ENCODE peak calls at places on chromosomes 4 and X, in ten cellular contexts. O is NCI-H460; L is stimulated activated CD4-positive, alpha-beta T cell treated with anti-CD3 and anti-CD28 coated beads, Interleukin-15, amount 100 ng/mL, for 24 hours; R is Ammon's horn; V is mucosa of gallbladder; D is NCI-H1092 treated with DMSO at 0.1 percent for 48 hours; F is brain pericyte; C is iris pigment epithelial cell; W is AG20443; X is GM12891. A is an unnamed sample.

GRCh38 chr4:151184523-151185458 is 85.4 kb downstream of the RPS3A start:
- DNase-seq in O (no peak), D (peak; percentile 67), V (peak; percentile 68), R (no peak), L (no peak), W (peak; percentile 46), X (no peak), C (peak; percentile 84), F (peak; percentile 46), A (no peak)

GRCh38 chr4:35912174-35912573 is 332.1 kb downstream of the ARAP2 start:
- DNase-seq in O (no peak), X (no peak), W (no peak), V (no peak), D (no peak), F (no peak), L (no peak), R (no peak), C (no peak), A (no peak)

GRCh38 chr4:113673450-113673849 is 88.1 kb downstream of the CAMK2D start:
- DNase-seq in O (no peak), C (peak; percentile 28), L (peak; percentile 58), V (no peak), W (peak; percentile 8), D (no peak), F (no peak), R (no peak), X (no peak), A (no peak)

GRCh38 chr4:82785248-82786003 is 13.2 kb downstream of the SCD5 start:
- DNase-seq in D (no peak), V (no peak), L (no peak), W (peak; percentile 83), C (peak; percentile 94), O (no peak), F (no peak), X (no peak), R (peak; percentile 66), A (no peak)

GRCh38 chr4:10866691-10867090 is 182.1 kb upstream of the CLNK start:
- DNase-seq in R (peak; percentile 22), C (no peak), X (no peak), O (no peak), L (no peak), D (no peak), W (no peak), V (no peak), F (no peak), A (no peak)

GRCh38 chr4:128951316-128951715 is 141.8 kb downstream of the JADE1 start:
- DNase-seq in X (no peak), V (no peak), W (no peak), F (no peak), D (no peak), L (no peak), C (no peak), O (no peak), R (no peak), A (no peak)

GRCh38 chr4:2932561-2932950 is 30.6 kb downstream of the NOP14 start:
- DNase-seq in D (no peak), X (no peak), W (no peak), C (no peak), V (no peak), O (no peak), L (no peak), R (no peak), F (no peak), A (no peak)

GRCh38 chrX:23773601-23774175 is 9.3 kb upstream of the SAT1 start:
- DNase-seq in V (peak; percentile 21), D (no peak), O (no peak), F (no peak), W (no peak), C (no peak), L (peak; percentile 23), R (no peak), X (no peak), A (no peak)

GRCh38 chr4:133866328-133866699 is 335.3 kb downstream of the PABPC4L start:
- DNase-seq in D (no peak), R (no peak), L (no peak), O (no peak), F (no peak), W (no peak), X (no peak), C (peak; percentile 31), V (no peak), A (no peak)

GRCh38 chrX:38347136-38347535 is 5.3 kb upstream of the OTC start:
- DNase-seq in R (peak; percentile 38), W (peak; percentile 59), F (no peak), V (peak; percentile 20), O (no peak), D (no peak), L (no peak), X (no peak), C (peak; percentile 82), A (no peak)

GRCh38 chrX:53188763-53189162 is 36.2 kb downstream of the KDM5C start:
- DNase-seq in O (no peak), R (no peak), X (no peak), C (peak; percentile 22), F (no peak), W (no peak), L (peak; percentile 54), V (no peak), D (no peak), A (no peak)

A was measured in left lobe of liver.